ENCODE peak calls at places on chromosomes 13 and 19, in nine cellular contexts. B is hypothalamus; I is D341Med; E is OCI-LY7; L is Calu3; H is HFFc6; U is activated T-cell treated with anti-CD3 and anti-CD28 coated beads for 1 hour; N is stimulated activated CD8-positive, alpha-beta memory T cell treated with anti-CD3 and anti-CD28 coated beads, Interleukin-7, amount 100 ng/mL, for 48 hours; Y is ELR. M is an unnamed sample.

GRCh38 chr19:41813911-41814310 is 17.5 kb downstream of the CEACAM3 start:
- DNase-seq in U (no peak), L (no peak), E (no peak), H (no peak), N (no peak), B (no peak), I (no peak), Y (no peak), M (no peak)

GRCh38 chr19:30593975-30594925 is 222.1 kb downstream of the ZNF536 start:
- DNase-seq in B (no peak), U (no peak), N (no peak), H (no peak), Y (no peak), E (no peak), L (no peak), I (no peak), M (no peak)

GRCh38 chr19:38509027-38509426 is 75.5 kb downstream of the RYR1 start:
- DNase-seq in L (no peak), N (no peak), U (no peak), Y (no peak), E (no peak), B (no peak), H (no peak), I (no peak), M (no peak)

GRCh38 chr19:19628499-19629134 is 597 bp upstream of the LPAR2 start:
- DNase-seq in E (no peak), Y (peak; percentile 72), L (peak; percentile 83), H (no peak), N (no peak), I (peak; percentile 73), B (no peak), U (peak; percentile 37), M (peak; percentile 15)

GRCh38 chr13:43061496-43062280 is 38.3 kb downstream of the DNAJC15 start:
- DNase-seq in L (no peak), I (no peak), Y (no peak), B (no peak), U (no peak), H (no peak), E (no peak), N (no peak), M (no peak)

GRCh38 chr13:99417821-99418662 is 83.2 kb upstream of the TM9SF2 start:
- DNase-seq in B (no peak), N (no peak), L (no peak), E (no peak), H (no peak), Y (no peak), U (no peak), I (no peak), M (no peak)

GRCh38 chr13:94968040-94968756 is 255.9 kb upstream of the SOX21 start:
- DNase-seq in L (no peak), Y (peak; percentile 37), U (no peak), N (no peak), B (peak; percentile 46), H (no peak), E (no peak), I (peak; percentile 70), M (no peak)

GRCh38 chr19:14000691-14001365 is 5.3 kb downstream of the RFX1 start:
- DNase-seq in I (no peak), U (no peak), Y (no peak), E (peak; percentile 57), N (no peak), L (no peak), H (no peak), B (no peak), M (no peak)

GRCh38 chr19:20999731-21000352 is 20.6 kb upstream of the ZNF430 start:
- DNase-seq in L (peak; percentile 37), B (peak; percentile 87), U (peak; percentile 74), Y (peak; percentile 85), H (peak; percentile 4), N (peak; percentile 66), I (peak; percentile 99), E (peak; percentile 93), M (no peak)

GRCh38 chr19:277581-278165 is 13.5 kb downstream of the PLPP2 start:
- DNase-seq in E (no peak), B (no peak), I (no peak), L (no peak), U (no peak), Y (no peak), H (no peak), N (no peak), M (no peak)

GRCh38 chr19:4707956-4708650 is 15.5 kb downstream of the DPP9 start:
- DNase-seq in U (no peak), H (peak; percentile 63), B (no peak), Y (no peak), I (no peak), N (no peak), L (no peak), E (no peak), M (no peak)

GRCh38 chr13:51520524-51520923 is 63.7 kb upstream of the WDFY2 start:
- DNase-seq in H (peak; percentile 47), Y (peak; percentile 42), N (no peak), E (no peak), U (no peak), L (no peak), B (no peak), I (no peak), M (no peak)

GRCh38 chr13:41246969-41247750 is 16.2 kb downstream of the MTRF1 start:
- DNase-seq in U (no peak), E (no peak), I (no peak), N (no peak), L (no peak), H (no peak), B (no peak), Y (no peak), M (no peak)

GRCh38 chr13:33761744-33762143 is 56.2 kb upstream of the RFC3 start:
- DNase-seq in L (no peak), H (peak; percentile 17), E (peak; percentile 57), N (no peak), I (no peak), U (no peak), Y (peak; percentile 40), B (no peak), M (no peak)

GRCh38 chr13:52034616-52035226 is 10.2 kb downstream of the UTP14C start:
- DNase-seq in N (no peak), I (no peak), B (no peak), H (no peak), U (no peak), L (no peak), Y (no peak), E (no peak), M (no peak)

GRCh38 chr13:112522578-112522977 is 65.4 kb downstream of the TUBGCP3 start:
- DNase-seq in E (no peak), Y (peak; percentile 57), H (peak; percentile 62), U (no peak), B (no peak), I (no peak), N (no peak), L (no peak), M (no peak)

GRCh38 chr13:113245858-113246791 is 36.7 kb downstream of the CUL4A start:
- DNase-seq in L (no peak), U (no peak), I (no peak), N (no peak), E (no peak), H (no peak), Y (peak; percentile 18), B (no peak), M (no peak)

GRCh38 chr19:47253467-47253881 is 2.9 kb upstream of the CCDC9 start:
- DNase-seq in Y (peak; percentile 85), B (no peak), U (no peak), I (no peak), N (no peak), H (peak; percentile 83), E (no peak), L (peak; percentile 60), M (no peak)

GRCh38 chr13:98981596-98982195 is 3.8 kb upstream of the DOCK9 start:
- DNase-seq in I (no peak), U (no peak), L (no peak), N (no peak), H (no peak), Y (peak; percentile 62), B (no peak), E (no peak), M (no peak)

GRCh38 chr13:61778531-61778930 is 362.9 kb upstream of the PCDH20 start:
- DNase-seq in E (no peak), H (no peak), I (no peak), N (no peak), U (no peak), L (no peak), B (no peak), Y (no peak), M (no peak)

GRCh38 chr19:38647966-38648788 is 728 bp downstream of the ACTN4 start:
- DNase-seq in I (no peak), H (no peak), L (no peak), Y (peak; percentile 18), U (no peak), N (no peak), E (no peak), B (no peak), M (no peak)

GRCh38 chr19:35353635-35354034 is 4.6 kb upstream of the FFAR3 start:
- DNase-seq in I (no peak), H (no peak), Y (no peak), U (no peak), B (no peak), N (no peak), L (no peak), E (no peak), M (no peak)

GRCh38 chr13:23147264-23147663 is 33.5 kb upstream of the SGCG start:
- DNase-seq in E (no peak), H (no peak), U (no peak), B (no peak), I (no peak), N (no peak), L (no peak), Y (no peak), M (no peak)

GRCh38 chr19:51386882-51387520 is 773 bp downstream of the LIM2 start:
- DNase-seq in I (no peak), H (no peak), Y (no peak), U (no peak), N (no peak), B (no peak), L (no peak), E (no peak), M (no peak)

GRCh38 chr13:65892859-65893258 is 1337.3 kb downstream of the PCDH9 start:
- DNase-seq in E (no peak), L (no peak), Y (peak; percentile 29), U (no peak), I (no peak), B (no peak), H (no peak), N (no peak), M (no peak)

GRCh38 chr13:51324714-51325440 is 14.6 kb upstream of the SERPINE3 start:
- DNase-seq in L (no peak), I (no peak), Y (no peak), U (no peak), B (peak; percentile 8), N (no peak), H (no peak), E (no peak), M (no peak)

GRCh38 chr13:113164492-113164891 is 6.0 kb downstream of the PROZ start:
- DNase-seq in E (no peak), B (no peak), Y (no peak), N (no peak), I (no peak), H (no peak), L (no peak), U (no peak), M (no peak)

GRCh38 chr13:64755961-64756360 is 2474.2 kb downstream of the PCDH9 start:
- DNase-seq in B (no peak), I (no peak), L (no peak), H (no peak), U (no peak), E (no peak), Y (no peak), N (no peak), M (no peak)

GRCh38 chr13:92896842-92897241 is 329.8 kb upstream of the GPC6 start:
- DNase-seq in U (no peak), I (peak; percentile 28), L (no peak), H (no peak), B (no peak), E (peak; percentile 0), N (no peak), Y (peak; percentile 1), M (no peak)

GRCh38 chr19:55032170-55032569 is 5.9 kb downstream of the GP6 start:
- DNase-seq in H (no peak), Y (no peak), B (no peak), N (no peak), I (no peak), U (no peak), L (no peak), E (no peak), M (no peak)

GRCh38 chr19:4199699-4200293 is 17.3 kb downstream of the ANKRD24 start:
- DNase-seq in B (no peak), Y (no peak), H (no peak), E (no peak), L (peak; percentile 37), U (no peak), N (no peak), I (peak; percentile 61), M (no peak)